ENCODE peak calls at places on chromosome 13, in nine cellular contexts. W is CD8-positive, alpha-beta T cell; M is iris pigment epithelial cell; O is Ammon's horn; T is Calu3; R is WTC11; H is fibroblast of mammary gland; G is BJ; L is stimulated activated CD4-positive, alpha-beta T cell treated with anti-CD3 and anti-CD28 coated beads, Interleukin-2, amount 100 ng/mL, for 48 hours. B is an unnamed sample.

GRCh38 chr13:33692531-33692930 is 125.4 kb upstream of the RFC3 start:
- DNase-seq in W (no peak), M (no peak), O (no peak), T (no peak), R (no peak), H (no peak), G (no peak), L (no peak), B (peak)

GRCh38 chr13:112852808-112853207 is 116.2 kb upstream of the MCF2L start:
- DNase-seq in W (no peak), M (no peak), O (no peak), T (no peak), R (no peak), H (no peak), G (no peak), L (no peak), B (no peak)

GRCh38 chr13:47934371-47934770 is 66.7 kb downstream of the SUCLA2 start:
- DNase-seq in W (no peak), M (peak), O (no peak), T (no peak), R (no peak), H (no peak), G (no peak), L (no peak), B (no peak)

GRCh38 chr13:98822238-98822606 is 69.8 kb upstream of the SLC15A1 start:
- DNase-seq in W (no peak), M (no peak), O (no peak), T (no peak), R (no peak), H (no peak), G (no peak), L (no peak), B (no peak)

GRCh38 chr13:77853701-77854100 is 64.9 kb downstream of the EDNRB start:
- DNase-seq in W (no peak), M (no peak), O (peak), T (no peak), R (peak), H (no peak), G (no peak), L (no peak), B (no peak)

GRCh38 chr13:36190771-36191170 is 23.6 kb downstream of the SOHLH2 start:
- DNase-seq in W (no peak), M (no peak), O (no peak), T (no peak), R (no peak), H (peak), G (no peak), L (no peak), B (no peak)

GRCh38 chr13:33411312-33411711 is 125.8 kb upstream of the STARD13 start:
- DNase-seq in W (no peak), M (no peak), O (no peak), T (no peak), R (no peak), H (no peak), G (no peak), L (no peak), B (no peak)

GRCh38 chr13:96982672-96983071 is 11.6 kb downstream of the OXGR1 start:
- DNase-seq in W (no peak), M (peak), O (peak), T (no peak), R (no peak), H (peak), G (no peak), L (no peak), B (peak)

GRCh38 chr13:102620512-102620911 is 23.7 kb downstream of the TPP2 start:
- DNase-seq in W (no peak), M (no peak), O (peak), T (no peak), R (no peak), H (no peak), G (no peak), L (no peak), B (no peak)

GRCh38 chr13:60268203-60268555 is 104.5 kb upstream of the DIAPH3 start:
- DNase-seq in W (no peak), M (no peak), O (no peak), T (no peak), R (no peak), H (no peak), G (no peak), L (no peak), B (no peak)

GRCh38 chr13:38763446-38764381 is 76.8 kb downstream of the FREM2 start:
- DNase-seq in W (no peak), M (peak), O (peak), T (peak), R (peak), H (peak), G (no peak), L (no peak), B (peak)

GRCh38 chr13:40940841-40941240 is 78.3 kb downstream of the ELF1 start:
- DNase-seq in W (no peak), M (peak), O (no peak), T (no peak), R (no peak), H (peak), G (no peak), L (no peak), B (no peak)

GRCh38 chr13:99373436-99373835 is 66.2 kb upstream of the GPR183 start:
- DNase-seq in W (no peak), M (no peak), O (no peak), T (no peak), R (no peak), H (no peak), G (no peak), L (no peak), B (no peak)

GRCh38 chr13:29679357-29680050 is 84.0 kb upstream of the SLC7A1 start:
- DNase-seq in W (no peak), M (no peak), O (no peak), T (no peak), R (no peak), H (no peak), G (no peak), L (no peak), B (no peak)

GRCh38 chr13:20492641-20493040 is 33.0 kb downstream of the CRYL1 start:
- DNase-seq in W (no peak), M (peak), O (no peak), T (peak), R (peak), H (peak), G (no peak), L (peak), B (peak)

GRCh38 chr13:113063091-113063491 is 42.5 kb upstream of the F7 start:
- DNase-seq in W (no peak), M (no peak), O (no peak), T (no peak), R (no peak), H (no peak), G (no peak), L (no peak), B (no peak)

GRCh38 chr13:45879666-45880065 is 28.1 kb upstream of the SIAH3 start:
- DNase-seq in W (no peak), M (no peak), O (no peak), T (peak), R (peak), H (peak), G (no peak), L (no peak), B (peak)

GRCh38 chr13:88235441-88235840 is 564.3 kb downstream of the SLITRK5 start:
- DNase-seq in W (no peak), M (no peak), O (no peak), T (no peak), R (no peak), H (no peak), G (no peak), L (no peak), B (no peak)

GRCh38 chr13:19961924-19962323 is 3.4 kb downstream of the ZMYM2 start:
- DNase-seq in W (no peak), M (no peak), O (no peak), T (no peak), R (no peak), H (peak), G (no peak), L (no peak), B (no peak)

GRCh38 chr13:105346141-105346766 is 1189.2 kb downstream of the EFNB2 start:
- DNase-seq in W (no peak), M (peak), O (no peak), T (no peak), R (no peak), H (peak), G (no peak), L (no peak), B (peak)

GRCh38 chr13:100694722-100695644 is 20.4 kb upstream of the TMTC4 start:
- DNase-seq in W (no peak), M (peak), O (no peak), T (peak), R (peak), H (peak), G (no peak), L (no peak), B (peak)

GRCh38 chr13:113975416-113975815 is 1.5 kb upstream of the C13orf46 start:
- DNase-seq in W (no peak), M (no peak), O (no peak), T (no peak), R (peak), H (no peak), G (no peak), L (no peak), B (no peak)

GRCh38 chr13:98485561-98485960 is 91.3 kb downstream of the STK24 start:
- DNase-seq in W (no peak), M (no peak), O (no peak), T (no peak), R (no peak), H (no peak), G (no peak), L (no peak), B (no peak)

GRCh38 chr13:60134376-60134775 is 29.4 kb downstream of the DIAPH3 start:
- DNase-seq in W (no peak), M (peak), O (no peak), T (no peak), R (peak), H (peak), G (no peak), L (no peak), B (no peak)

GRCh38 chr13:18995259-18995873 is 186.3 kb downstream of the TUBA3C start:
- DNase-seq in W (no peak), M (no peak), O (no peak), T (no peak), R (no peak), H (no peak), G (no peak), L (no peak), B (no peak)

GRCh38 chr13:72194531-72194930 is 327.5 kb upstream of the DACH1 start:
- DNase-seq in W (no peak), M (peak), O (no peak), T (no peak), R (no peak), H (peak), G (no peak), L (no peak), B (peak)

GRCh38 chr13:101576452-101576851 is 124.0 kb downstream of the ITGBL1 start:
- DNase-seq in W (no peak), M (peak), O (no peak), T (no peak), R (no peak), H (peak), G (no peak), L (no peak), B (peak)

GRCh38 chr13:75788494-75788991 is 152.4 kb downstream of the LMO7 start:
- DNase-seq in W (no peak), M (peak), O (no peak), T (no peak), R (no peak), H (peak), G (peak), L (no peak), B (no peak)

GRCh38 chr13:84366484-84366883 is 484.2 kb upstream of the SLITRK1 start:
- DNase-seq in W (no peak), M (peak), O (no peak), T (no peak), R (no peak), H (peak), G (peak), L (no peak), B (no peak)

GRCh38 chr13:31433756-31434155 is 234.0 kb downstream of the B3GLCT start:
- DNase-seq in W (no peak), M (no peak), O (no peak), T (no peak), R (no peak), H (no peak), G (no peak), L (no peak), B (peak)

GRCh38 chr13:43493496-43494000 is 293.2 kb downstream of the ENOX1 start:
- DNase-seq in W (no peak), M (no peak), O (no peak), T (no peak), R (no peak), H (no peak), G (no peak), L (no peak), B (peak)

GRCh38 chr13:54226866-54227265 is 1198.3 kb downstream of the OLFM4 start:
- DNase-seq in W (no peak), M (no peak), O (peak), T (no peak), R (no peak), H (no peak), G (no peak), L (no peak), B (no peak)

GRCh38 chr13:46687810-46688209 is 109.2 kb downstream of the ESD start:
- DNase-seq in W (no peak), M (peak), O (no peak), T (peak), R (no peak), H (peak), G (no peak), L (no peak), B (peak)

B was measured in epithelial cell of esophagus.